ENCODE peak calls at places on chromosomes 13 and 19, in five cellular contexts. W, V, U, T and P are unnamed samples.

GRCh38 chr13:108895220-108895704 is 265.9 kb downstream of the MYO16 start:
- DNase-seq in W (no peak), U (peak), T (no peak), V (peak), P (no peak)

GRCh38 chr13:106986033-106986484 is 418.1 kb upstream of the ARGLU1 start:
- DNase-seq in V (no peak), U (peak), W (no peak), T (no peak), P (peak)

GRCh38 chr13:79779761-79780160 is 298.8 kb downstream of the NDFIP2 start:
- DNase-seq in W (no peak), T (no peak), V (peak), U (peak), P (peak)

GRCh38 chr13:46324976-46325375 is 62.1 kb downstream of the RUBCNL start:
- DNase-seq in W (no peak), U (peak), V (peak), T (no peak), P (peak)

GRCh38 chr13:47835470-47836228 is 165.4 kb downstream of the SUCLA2 start:
- DNase-seq in T (no peak), W (no peak), V (no peak), U (no peak), P (no peak)

GRCh38 chr13:111058796-111059506 is 56.2 kb upstream of the ARHGEF7 start:
- DNase-seq in V (peak), U (peak), W (no peak), T (no peak), P (no peak)

GRCh38 chr13:48770372-48770771 is 116.6 kb downstream of the CYSLTR2 start:
- DNase-seq in V (no peak), U (no peak), T (no peak), W (no peak), P (no peak)

GRCh38 chr13:48896312-48896711 is 79.4 kb upstream of the FNDC3A start:
- DNase-seq in T (no peak), U (peak), W (no peak), V (peak), P (no peak)

GRCh38 chr19:531753-532571 is at the start of gene CDC34:
- DNase-seq in U (no peak), T (no peak), V (no peak), W (no peak), P (peak)

GRCh38 chr13:41501281-41501680 is 43.9 kb downstream of the RGCC start:
- DNase-seq in T (no peak), V (no peak), W (no peak), U (no peak), P (no peak)

GRCh38 chr13:106696140-106696539 is 128.2 kb upstream of the ARGLU1 start:
- DNase-seq in T (no peak), U (no peak), V (no peak), W (no peak), P (no peak)

GRCh38 chr13:51731759-51732158 is 72.2 kb downstream of the DHRS12 start:
- DNase-seq in T (no peak), V (no peak), W (no peak), U (peak), P (peak)

GRCh38 chr13:32911506-32911905 is 104.7 kb upstream of the KL start:
- DNase-seq in V (peak), U (peak), T (no peak), W (no peak), P (peak)

GRCh38 chr13:103324641-103325040 is 258.4 kb upstream of the SLC10A2 start:
- DNase-seq in V (no peak), U (no peak), T (no peak), W (no peak), P (no peak)

GRCh38 chr19:9836021-9836420 is 903 bp downstream of the PIN1 start:
- DNase-seq in T (no peak), W (no peak), V (no peak), U (peak), P (peak)

GRCh38 chr13:98543380-98544104 is 33.4 kb downstream of the STK24 start:
- DNase-seq in T (no peak), W (no peak), V (no peak), U (peak), P (no peak)

GRCh38 chr13:101917833-101918755 is 465.6 kb downstream of the ITGBL1 start:
- DNase-seq in W (no peak), T (no peak), V (no peak), U (no peak), P (no peak)

GRCh38 chr19:3577741-3578344 is 5.1 kb downstream of the HMG20B start:
- DNase-seq in W (no peak), T (no peak), U (no peak), V (no peak), P (no peak)

GRCh38 chr13:52845334-52845761 is 3.1 kb downstream of the PCDH8 start:
- DNase-seq in W (no peak), T (no peak), U (no peak), V (no peak), P (no peak)

GRCh38 chr19:1979017-1979416 is 36.5 kb downstream of the BTBD2 start:
- DNase-seq in V (no peak), U (no peak), W (no peak), T (no peak), P (no peak)

GRCh38 chr19:46299004-46299509 is 2.2 kb downstream of the HIF3A start:
- DNase-seq in U (peak), V (peak), T (peak), W (no peak), P (peak)

GRCh38 chr13:23322353-23323336 is 110.9 kb downstream of the SACS start:
- DNase-seq in U (no peak), V (no peak), T (no peak), W (no peak), P (no peak)

GRCh38 chr13:110030394-110030928 is 244.1 kb upstream of the IRS2 start:
- DNase-seq in T (no peak), U (no peak), V (no peak), W (no peak), P (no peak)

GRCh38 chr13:99854376-99854775 is 117.2 kb downstream of the ZIC5 start:
- DNase-seq in T (no peak), W (no peak), V (no peak), U (no peak), P (no peak)

GRCh38 chr13:105665284-105665683 is 870.2 kb downstream of the EFNB2 start:
- DNase-seq in U (peak), W (no peak), T (no peak), V (peak), P (peak)

GRCh38 chr13:99376132-99376531 is 68.9 kb upstream of the GPR183 start:
- DNase-seq in V (no peak), W (peak), T (peak), U (no peak), P (no peak)

GRCh38 chr19:5060591-5061339 is 91.9 kb downstream of the KDM4B start:
- DNase-seq in U (no peak), W (no peak), V (no peak), T (no peak), P (no peak)

GRCh38 chr19:44653977-44654784 is 10.5 kb downstream of the PVR start:
- DNase-seq in U (peak), T (no peak), W (peak), V (peak), P (peak)

GRCh38 chr19:46661735-46662592 is 982 bp upstream of the DACT3 start:
- DNase-seq in T (peak), U (peak), V (peak), W (peak), P (peak)

GRCh38 chr13:29156136-29156535 is 336.0 kb downstream of the MTUS2 start:
- DNase-seq in U (no peak), T (no peak), V (no peak), W (no peak), P (no peak)

GRCh38 chr13:45512148-45512498 is 47.4 kb downstream of the COG3 start:
- DNase-seq in U (peak), T (no peak), V (peak), W (no peak), P (no peak)

GRCh38 chr19:42030605-42031004 is 36.6 kb upstream of the ATP1A3 start:
- DNase-seq in T (no peak), U (no peak), W (no peak), V (no peak), P (no peak)

GRCh38 chr13:101520672-101521071 is 68.2 kb downstream of the ITGBL1 start:
- DNase-seq in W (no peak), V (peak), T (no peak), U (peak), P (peak)

GRCh38 chr13:60267498-60268202 is 103.9 kb upstream of the DIAPH3 start:
- DNase-seq in T (no peak), U (peak), V (no peak), W (no peak), P (no peak)

GRCh38 chr13:87999791-88000190 is 328.6 kb downstream of the SLITRK5 start:
- DNase-seq in T (no peak), U (no peak), V (no peak), W (no peak), P (peak)

GRCh38 chr19:4358709-4359626 is 15.6 kb downstream of the MPND start:
- DNase-seq in T (no peak), V (no peak), U (no peak), W (no peak), P (no peak)

GRCh38 chr13:34139660-34140059 is 321.7 kb downstream of the RFC3 start:
- DNase-seq in U (no peak), T (no peak), V (no peak), W (no peak), P (no peak)

GRCh38 chr19:46975918-46976782 is 43.5 kb upstream of the NPAS1 start:
- DNase-seq in V (peak), U (peak), W (no peak), T (peak), P (peak)